ENCODE peak calls at places on chromosomes 11 and 22, in six cellular contexts. K is GM20000; E is psoas muscle; O is stimulated activated CD4-positive, alpha-beta T cell treated with anti-CD3 and anti-CD28 coated beads, TNF-alpha, amount 100 ng/mL, for 48 hours; F is KBM-7; V is renal cortical epithelial cell. U is an unnamed sample.

GRCh38 chr22:49408102-49408836 is 419.4 kb downstream of the BRD1 start:
- DNase-seq in K (no peak), E (no peak), O (no peak), F (no peak), V (no peak), U (no peak)

GRCh38 chr11:135075740-135076139 is 663.7 kb upstream of the B3GAT1 start:
- DNase-seq in K (no peak), E (peak), O (peak), F (peak), V (peak), U (peak)

GRCh38 chr11:125903753-125904659 is at the start of gene DDX25:
- DNase-seq in K (peak), E (no peak), O (no peak), F (peak), V (no peak), U (no peak)

GRCh38 chr11:117228091-117228490 is 3.8 kb downstream of the PCSK7 start:
- DNase-seq in K (no peak), E (no peak), O (no peak), F (no peak), V (no peak), U (no peak)

GRCh38 chr11:63917685-63918523 is 940 bp upstream of the RCOR2 start:
- DNase-seq in K (peak), E (peak), O (no peak), F (no peak), V (no peak), U (peak)

GRCh38 chr11:80596291-80596810 is 1155.5 kb upstream of the TENM4 start:
- DNase-seq in K (no peak), E (no peak), O (no peak), F (no peak), V (no peak), U (no peak)

GRCh38 chr22:21710156-21710555 is 25.4 kb downstream of the YPEL1 start:
- DNase-seq in K (no peak), E (no peak), O (no peak), F (no peak), V (peak), U (no peak)

GRCh38 chr11:76783901-76784813 is 1.0 kb downstream of the TSKU start:
- DNase-seq in K (no peak), E (peak), O (no peak), F (peak), V (peak), U (peak)

GRCh38 chr11:121575250-121575962 is 122.6 kb upstream of the SORL1-AS1 start:
- DNase-seq in K (no peak), E (peak), O (no peak), F (no peak), V (peak), U (no peak)

GRCh38 chr11:75267171-75267970 is 26.8 kb downstream of the TPBGL start:
- DNase-seq in K (no peak), E (no peak), O (no peak), F (no peak), V (no peak), U (no peak)

GRCh38 chr11:111833524-111833923 is 37.9 kb downstream of the ALG9 start:
- DNase-seq in K (no peak), E (no peak), O (no peak), F (no peak), V (peak), U (no peak)

GRCh38 chr11:7604331-7604973 is 68.8 kb downstream of the CYB5R2 start:
- DNase-seq in K (no peak), E (no peak), O (no peak), F (no peak), V (peak), U (no peak)

U was measured in HCT116.